ENCODE peak calls at places on chromosomes 7 and 10, in eight cellular contexts. Q, U, P, H, A, B, F and V are unnamed samples.

GRCh38 chr7:26664735-26665420 is 199.5 kb downstream of the SKAP2 start:
- DNase-seq in Q (peak; percentile 20), U (no peak), P (peak; percentile 26), H (peak; percentile 20), A (no peak), B (peak; percentile 33), F (no peak), V (peak; percentile 77)

GRCh38 chr10:72272689-72273409 is 875 bp upstream of the DDIT4 start:
- DNase-seq in Q (peak; percentile 95), U (peak; percentile 87), P (peak; percentile 90), H (peak; percentile 86), A (peak; percentile 97), B (peak; percentile 91), F (peak; percentile 84), V (peak; percentile 97)

GRCh38 chr7:33725641-33726040 is 179.7 kb upstream of the BMPER start:
- DNase-seq in Q (no peak), U (no peak), P (no peak), H (no peak), A (no peak), B (no peak), F (no peak), V (no peak)

GRCh38 chr10:69323622-69324021 is 45.3 kb downstream of the HK1 start:
- DNase-seq in Q (no peak), U (no peak), P (no peak), H (no peak), A (no peak), B (no peak), F (no peak), V (no peak)

GRCh38 chr10:43610636-43611035 is 4.4 kb downstream of the ZNF485 start:
- DNase-seq in Q (no peak), U (no peak), P (no peak), H (no peak), A (no peak), B (no peak), F (no peak), V (no peak)

GRCh38 chr7:16083931-16084330 is 337.4 kb downstream of the CRPPA start:
- DNase-seq in Q (no peak), U (no peak), P (no peak), H (no peak), A (no peak), B (no peak), F (no peak), V (no peak)

GRCh38 chr10:116771101-116771705 is 28.8 kb upstream of the HSPA12A start:
- DNase-seq in Q (peak; percentile 87), U (peak; percentile 28), P (peak; percentile 32), H (peak; percentile 33), A (no peak), B (peak; percentile 67), F (peak; percentile 56), V (peak; percentile 94)

GRCh38 chr7:36157506-36158320 is 4.7 kb downstream of the EEPD1 start:
- DNase-seq in Q (no peak), U (no peak), P (no peak), H (no peak), A (no peak), B (no peak), F (no peak), V (no peak)

GRCh38 chr10:120732067-120732466 is 119.1 kb upstream of the WDR11 start:
- DNase-seq in Q (no peak), U (no peak), P (no peak), H (no peak), A (no peak), B (no peak), F (no peak), V (no peak)

GRCh38 chr7:2417981-2418481 is 14.6 kb downstream of the CHST12 start:
- DNase-seq in Q (no peak), U (no peak), P (no peak), H (no peak), A (no peak), B (peak; percentile 57), F (no peak), V (no peak)

GRCh38 chr7:81846398-81846797 is 76.6 kb upstream of the HGF start:
- DNase-seq in Q (no peak), U (no peak), P (no peak), H (no peak), A (no peak), B (no peak), F (no peak), V (no peak)

GRCh38 chr7:84136336-84136735 is 58.3 kb downstream of the SEMA3A start:
- DNase-seq in Q (no peak), U (no peak), P (no peak), H (no peak), A (no peak), B (no peak), F (no peak), V (no peak)

GRCh38 chr7:128957613-128958012 is 19.9 kb downstream of the IRF5 start:
- DNase-seq in Q (no peak), U (no peak), P (no peak), H (no peak), A (no peak), B (no peak), F (no peak), V (no peak)

GRCh38 chr7:73487486-73487885 is 34.6 kb downstream of the BAZ1B start:
- DNase-seq in Q (no peak), U (no peak), P (no peak), H (no peak), A (no peak), B (no peak), F (no peak), V (no peak)

GRCh38 chr10:44939691-44940401 is 19.8 kb upstream of the RASSF4 start:
- DNase-seq in Q (no peak), U (no peak), P (no peak), H (peak; percentile 3), A (no peak), B (no peak), F (no peak), V (peak; percentile 46)

GRCh38 chr7:140006600-140006999 is 56.2 kb downstream of the PARP12 start:
- DNase-seq in Q (no peak), U (no peak), P (no peak), H (no peak), A (no peak), B (no peak), F (no peak), V (no peak)

DNA sequence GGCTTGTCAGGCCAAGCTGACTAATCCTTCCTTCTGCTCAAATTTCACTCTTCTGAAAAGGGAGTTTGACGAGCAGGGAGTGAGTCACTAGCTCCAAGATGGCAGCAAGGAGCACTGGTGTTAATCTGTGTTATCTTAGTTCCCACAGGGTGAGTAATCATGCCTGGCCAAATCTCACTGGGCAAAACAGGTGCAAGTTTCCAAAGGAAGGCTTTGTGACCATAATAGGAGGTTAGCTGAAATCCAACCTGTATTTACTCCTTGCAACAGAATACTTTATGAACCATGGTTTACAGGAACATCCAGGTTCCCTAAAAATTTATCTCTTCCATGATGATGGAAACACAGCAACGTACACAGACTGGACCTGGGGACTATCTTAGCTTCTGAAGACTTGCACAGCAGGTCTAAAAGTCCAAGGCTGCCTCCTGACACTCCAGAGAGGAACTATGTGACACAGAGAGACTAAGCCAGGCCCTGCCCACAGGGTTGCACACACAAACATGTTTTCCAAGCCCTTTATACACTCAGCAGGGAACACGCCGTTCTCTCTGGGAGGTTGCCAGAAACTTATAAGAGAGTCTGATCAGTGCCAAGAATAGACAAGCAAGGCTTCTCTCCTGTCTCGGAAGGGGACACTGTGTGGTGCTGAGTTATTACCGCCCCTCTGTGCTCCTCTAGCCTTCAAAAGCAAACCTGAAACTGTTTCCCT is 46.3 kb downstream of the PDK4 start:
- DNase-seq in Q (peak; percentile 98), U (peak; percentile 94), P (peak; percentile 92), H (peak; percentile 92), A (peak; percentile 68), B (peak; percentile 69), F (peak; percentile 94), V (peak; percentile 96)
- TF ChIP-seq POLR2A in Q (peak; percentile 51), U (no peak), P (peak; percentile 69), H (peak; percentile 68), A (no peak), B (peak; percentile 64), F (peak; percentile 82), V (peak; percentile 44)

GRCh38 chr10:61835909-61836232 is 65.6 kb upstream of the ARID5B start:
- DNase-seq in Q (no peak), U (no peak), P (no peak), H (no peak), A (no peak), B (no peak), F (no peak), V (no peak)
- H3K4me3 ChIP-seq in Q (no peak overlapping the region), U (no peak overlapping the region), P (no peak overlapping the region), H (no peak overlapping the region), A (no peak overlapping the region), B (no peak overlapping the region), F (no peak overlapping the region), V (peak overlapping the region; percentile 6)

GRCh38 chr10:132398566-132398991 is 1.6 kb downstream of the PWWP2B start:
- DNase-seq in Q (peak; percentile 22), U (no peak), P (peak; percentile 21), H (peak; percentile 50), A (no peak), B (peak; percentile 25), F (no peak), V (peak; percentile 58)

GRCh38 chr10:132401396-132402168 is 4.6 kb downstream of the PWWP2B start:
- DNase-seq in Q (no peak), U (peak; percentile 83), P (peak; percentile 89), H (peak; percentile 26), A (no peak), B (peak; percentile 19), F (no peak), V (peak; percentile 43)

GRCh38 chr10:132400041-132400546 is 3.1 kb downstream of the PWWP2B start:
- DNase-seq in Q (no peak), U (no peak), P (no peak), H (peak; percentile 21), A (no peak), B (peak; percentile 14), F (no peak), V (peak; percentile 35)

GRCh38 chr10:132399117-132400035 is 2.4 kb downstream of the PWWP2B start:
- DNase-seq in Q (peak; percentile 16), U (peak; percentile 72), P (peak; percentile 80), H (peak; percentile 88), A (no peak), B (peak; percentile 28), F (no peak), V (peak; percentile 74)

GRCh38 chr10:132400547-132401151 is 3.6 kb downstream of the PWWP2B start:
- DNase-seq in Q (no peak), U (no peak), P (peak; percentile 15), H (peak; percentile 37), A (no peak), B (peak; percentile 31), F (no peak), V (peak; percentile 63)
- H3K4me1 ChIP-seq in Q (peaks cover 20% of the 10 kb centered on the region), U (peaks cover 79% of the 10 kb centered on the region), P (peaks cover 65% of the 10 kb centered on the region), H (peaks cover 88% of the 10 kb centered on the region), A (peaks cover 5% of the 10 kb centered on the region), B (no peaks in the 10 kb centered on the region), F (peaks cover 21% of the 10 kb centered on the region), V (peaks cover 70% of the 10 kb centered on the region)

DNA sequence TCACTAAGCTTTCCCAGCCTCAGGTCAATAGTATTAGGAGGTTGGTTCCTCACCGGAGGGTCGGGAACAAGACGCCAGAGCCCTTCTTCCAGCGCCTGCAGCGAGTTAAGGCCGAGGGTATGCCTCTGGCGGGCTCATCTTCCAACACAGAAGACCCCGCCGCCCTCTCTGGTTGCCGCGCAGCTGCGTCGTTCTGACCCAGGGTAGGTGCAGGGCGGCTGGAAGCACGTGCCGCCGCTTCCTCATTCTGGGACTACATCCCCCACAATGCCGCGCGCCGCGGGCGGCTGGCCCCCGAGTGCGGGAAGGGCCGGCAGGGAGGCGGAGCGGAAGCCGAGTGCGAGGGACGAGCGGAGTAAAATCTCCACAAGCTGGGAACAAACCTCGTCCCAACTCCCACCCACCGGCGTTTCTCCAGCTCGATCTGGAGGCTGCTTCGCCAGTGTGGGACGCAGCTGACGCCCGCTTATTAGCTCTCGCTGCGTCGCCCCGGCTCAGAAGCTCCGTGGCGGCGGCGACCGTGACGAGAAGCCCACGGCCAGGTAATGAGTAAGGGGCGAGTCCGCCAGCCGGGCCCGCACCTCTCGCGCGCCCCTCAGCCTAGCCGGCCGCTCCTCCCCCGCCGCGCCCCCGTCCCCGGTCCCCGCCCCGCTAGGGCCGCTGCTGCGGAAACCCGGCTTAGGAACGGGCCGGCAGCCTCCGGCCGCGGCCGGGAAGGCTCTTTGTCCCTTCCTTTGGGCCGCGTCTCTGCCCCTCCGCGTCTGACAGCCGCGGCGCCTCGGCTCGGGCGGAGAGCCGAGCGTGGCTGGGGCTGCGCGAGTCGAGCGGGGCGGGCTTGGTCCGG is at the start of gene CCDC126:
- DNase-seq in Q (peak; percentile 90), U (peak; percentile 93), P (peak; percentile 95), H (peak; percentile 93), A (peak; percentile 95), B (peak; percentile 95), F (peak; percentile 81), V (peak; percentile 95)
- TF ChIP-seq POLR2A in Q (peak; percentile 65), U (peak; percentile 10), P (peak; percentile 63), H (peak; percentile 85), A (peak; percentile 58), B (peak; percentile 79), F (peak; percentile 44), V (peak; percentile 27)